ENCODE peak calls at places on chromosomes 16 and 17, in eight cellular contexts. Q is heart left ventricle; G is cardiac septum; O is Daoy; K is activated T-helper 1 cell treated with anti-CD3 and anti-CD28 coated beads, Interleukin-12 subunit alpha, Interleukin-12 subunit beta, Interleukin-2, Interleukin-4 antibody, amounts not matched to agents 30 ng/mL and 10 ng/mL and 1 ng/mL, durations not matched to agents 14 hours and 24 hours and 36 hours; Z is sciatic nerve; R is AG09309; J is PC-3. D is an unnamed sample.

GRCh38 chr16:30895592-30896202 is 717 bp upstream of the CTF1 start:
- DNase-seq in J (peak), G (no peak), Q (no peak), R (no peak), O (no peak), Z (no peak), K (no peak), D (no peak)

GRCh38 chr17:45031231-45032149 is 19.9 kb downstream of the DCAKD start:
- DNase-seq in Q (no peak), J (no peak), K (no peak), O (no peak), Z (no peak), G (no peak), R (no peak), D (no peak)

GRCh38 chr16:17803625-17804410 is 333.1 kb upstream of the XYLT1 start:
- DNase-seq in J (no peak), O (peak), Q (no peak), K (no peak), G (no peak), Z (no peak), R (peak), D (peak)

GRCh38 chr17:69874220-69874670 is 200.8 kb upstream of the KCNJ16 start:
- DNase-seq in G (no peak), Z (no peak), Q (no peak), O (peak), J (peak), K (no peak), R (peak), D (no peak)

GRCh38 chr16:89844739-89845339 is 16.6 kb downstream of the SPIRE2 start:
- DNase-seq in Z (no peak), K (no peak), R (no peak), G (no peak), Q (no peak), O (no peak), J (no peak), D (no peak)

GRCh38 chr17:15351487-15351840 is 10.1 kb upstream of the TEKT3 start:
- DNase-seq in J (no peak), O (no peak), Z (no peak), R (no peak), G (no peak), Q (no peak), K (no peak), D (no peak)

GRCh38 chr17:42133461-42134041 is 10.9 kb downstream of the HSPB9 start:
- DNase-seq in G (no peak), K (no peak), R (no peak), Z (no peak), J (no peak), Q (no peak), O (peak), D (peak)

GRCh38 chr17:82734987-82735866 is at the start of gene FN3K:
- DNase-seq in Z (peak), J (peak), R (peak), G (no peak), O (peak), Q (peak), K (peak), D (no peak)

GRCh38 chr16:15434425-15435215 is at the start of gene BMERB1:
- DNase-seq in K (peak), O (peak), Z (peak), J (peak), Q (peak), G (peak), R (no peak), D (no peak)

GRCh38 chr16:66832661-66833305 is 2.0 kb upstream of the NAE1 start:
- DNase-seq in K (no peak), Z (no peak), Q (no peak), O (no peak), G (no peak), R (peak), J (peak), D (no peak)

D was measured in SW480.